ENCODE peak calls at places on chromosomes 13 and 19, in four cellular contexts. D is cardiac fibroblast; K is OCI-LY7; O is activated CD4-positive, alpha-beta T cell treated with anti-CD3 and anti-CD28 coated beads for 36 hours. R is an unnamed sample.

GRCh38 chr19:44003461-44004134 is 841 bp downstream of the ZNF230 start:
- DNase-seq in O (peak), K (peak), D (peak), R (peak)

GRCh38 chr13:97386832-97387486 is 47.0 kb upstream of the RAP2A start:
- DNase-seq in D (no peak), O (peak), K (no peak), R (no peak)

GRCh38 chr13:63435668-63436275 is 2020.1 kb upstream of the PCDH20 start:
- DNase-seq in K (no peak), O (peak), D (peak), R (no peak)

GRCh38 chr13:99666146-99666805 is 165.0 kb downstream of the TM9SF2 start:
- DNase-seq in K (no peak), D (no peak), O (no peak), R (no peak)

GRCh38 chr19:11633223-11633622 is 35.9 kb downstream of the ZNF627 start:
- DNase-seq in D (no peak), K (no peak), O (no peak), R (no peak)

GRCh38 chr19:38964738-38965137 is 10.8 kb downstream of the FBXO17 start:
- DNase-seq in D (no peak), O (no peak), K (no peak), R (no peak)

GRCh38 chr13:110716235-110716505 is 2.7 kb downstream of the ING1 start:
- DNase-seq in K (peak), D (peak), O (no peak), R (peak)

GRCh38 chr19:5302396-5302795 is 38.2 kb downstream of the PTPRS start:
- DNase-seq in O (no peak), K (no peak), D (no peak), R (no peak)

GRCh38 chr13:66635526-66635925 is 594.6 kb downstream of the PCDH9 start:
- DNase-seq in D (peak), K (no peak), O (no peak), R (no peak)

GRCh38 chr13:97369269-97369893 is 64.6 kb upstream of the RAP2A start:
- DNase-seq in D (no peak), K (no peak), O (no peak), R (no peak)

GRCh38 chr19:36028313-36029041 is 4.2 kb downstream of the CLIP3 start:
- DNase-seq in K (no peak), O (no peak), D (no peak), R (no peak)

R was measured in Karpas-422.